ENCODE peak calls at places on chromosomes 7 and 10, in eight cellular contexts. One of them, this sample, is unnamed.

GRCh38 chr7:102028206-102028826 is 210.9 kb downstream of the CUX1 start:
- DNase-seq in IMR-90: no peak
- DNase-seq in A549: no peak
- DNase-seq in psoas muscle: no peak
- DNase-seq in breast epithelium: no peak
- DNase-seq in CD8-positive, alpha-beta memory T cell: no peak
- DNase-seq in sigmoid colon: no peak
- DNase-seq in gastrocnemius medialis: no peak
- DNase-seq in this sample: no peak

GRCh38 chr7:129707910-129708490 is 96.5 kb downstream of the NRF1 start:
- DNase-seq in IMR-90: no peak
- DNase-seq in A549: no peak
- DNase-seq in psoas muscle: no peak
- DNase-seq in breast epithelium: no peak
- DNase-seq in CD8-positive, alpha-beta memory T cell: no peak
- DNase-seq in sigmoid colon: no peak
- DNase-seq in gastrocnemius medialis: no peak
- DNase-seq in this sample: no peak

GRCh38 chr7:50834136-50834535 is 51.4 kb upstream of the GRB10 start:
- DNase-seq in IMR-90: no peak
- DNase-seq in A549: no peak
- DNase-seq in psoas muscle: no peak
- DNase-seq in breast epithelium: no peak
- DNase-seq in CD8-positive, alpha-beta memory T cell: no peak
- DNase-seq in sigmoid colon: no peak
- DNase-seq in gastrocnemius medialis: no peak
- DNase-seq in this sample: no peak

GRCh38 chr7:152315845-152316244 is 120.0 kb downstream of the KMT2C start:
- DNase-seq in IMR-90: no peak
- DNase-seq in A549: no peak
- DNase-seq in psoas muscle: no peak
- DNase-seq in breast epithelium: no peak
- DNase-seq in CD8-positive, alpha-beta memory T cell: no peak
- DNase-seq in sigmoid colon: no peak
- DNase-seq in gastrocnemius medialis: no peak
- DNase-seq in this sample: no peak

GRCh38 chr7:86815556-86815955 is 171.8 kb downstream of the GRM3 start:
- DNase-seq in IMR-90: no peak
- DNase-seq in A549: no peak
- DNase-seq in psoas muscle: no peak
- DNase-seq in breast epithelium: no peak
- DNase-seq in CD8-positive, alpha-beta memory T cell: no peak
- DNase-seq in sigmoid colon: no peak
- DNase-seq in gastrocnemius medialis: no peak
- DNase-seq in this sample: no peak

GRCh38 chr10:110447886-110448285 is 49.8 kb upstream of the DUSP5 start:
- DNase-seq in IMR-90: no peak
- DNase-seq in A549: no peak
- DNase-seq in psoas muscle: no peak
- DNase-seq in breast epithelium: no peak
- DNase-seq in CD8-positive, alpha-beta memory T cell: no peak
- DNase-seq in sigmoid colon: peak; percentile 20
- DNase-seq in gastrocnemius medialis: no peak
- DNase-seq in this sample: no peak

GRCh38 chr7:55066938-55067337 is 48.1 kb downstream of the EGFR start:
- DNase-seq in IMR-90: no peak
- DNase-seq in A549: no peak
- DNase-seq in psoas muscle: no peak
- DNase-seq in breast epithelium: no peak
- DNase-seq in CD8-positive, alpha-beta memory T cell: no peak
- DNase-seq in sigmoid colon: no peak
- DNase-seq in gastrocnemius medialis: no peak
- DNase-seq in this sample: no peak

GRCh38 chr7:45358277-45358676 is 200.7 kb downstream of the RAMP3 start:
- DNase-seq in IMR-90: no peak
- DNase-seq in A549: no peak
- DNase-seq in psoas muscle: no peak
- DNase-seq in breast epithelium: no peak
- DNase-seq in CD8-positive, alpha-beta memory T cell: no peak
- DNase-seq in sigmoid colon: no peak
- DNase-seq in gastrocnemius medialis: no peak
- DNase-seq in this sample: no peak

GRCh38 chr10:970311-971149 is 17.7 kb upstream of the GTPBP4 start:
- DNase-seq in IMR-90: no peak
- DNase-seq in A549: no peak
- DNase-seq in psoas muscle: peak; percentile 40
- DNase-seq in breast epithelium: no peak
- DNase-seq in CD8-positive, alpha-beta memory T cell: no peak
- DNase-seq in sigmoid colon: no peak
- DNase-seq in gastrocnemius medialis: no peak
- DNase-seq in this sample: no peak

GRCh38 chr7:57868771-57869483 is 418.9 kb downstream of the ZNF716 start:
- DNase-seq in IMR-90: no peak
- DNase-seq in A549: peak; percentile 0
- DNase-seq in psoas muscle: peak; percentile 15
- DNase-seq in breast epithelium: no peak
- DNase-seq in CD8-positive, alpha-beta memory T cell: no peak
- DNase-seq in sigmoid colon: no peak
- DNase-seq in gastrocnemius medialis: no peak
- DNase-seq in this sample: no peak

GRCh38 chr10:86968271-86968993 is at the start of gene ADIRF:
- DNase-seq in IMR-90: no peak
- DNase-seq in A549: no peak
- DNase-seq in psoas muscle: peak; percentile 65
- DNase-seq in breast epithelium: no peak
- DNase-seq in CD8-positive, alpha-beta memory T cell: no peak
- DNase-seq in sigmoid colon: peak; percentile 80
- DNase-seq in gastrocnemius medialis: peak; percentile 44
- DNase-seq in this sample: no peak

GRCh38 chr7:2219606-2220005 is 13.1 kb downstream of the MAD1L1 start:
- DNase-seq in IMR-90: no peak
- DNase-seq in A549: no peak
- DNase-seq in psoas muscle: no peak
- DNase-seq in breast epithelium: no peak
- DNase-seq in CD8-positive, alpha-beta memory T cell: no peak
- DNase-seq in sigmoid colon: no peak
- DNase-seq in gastrocnemius medialis: no peak
- DNase-seq in this sample: no peak

GRCh38 chr7:2220506-2220905 is 12.2 kb downstream of the MAD1L1 start:
- DNase-seq in IMR-90: no peak
- DNase-seq in A549: no peak
- DNase-seq in psoas muscle: no peak
- DNase-seq in breast epithelium: no peak
- DNase-seq in CD8-positive, alpha-beta memory T cell: no peak
- DNase-seq in sigmoid colon: no peak
- DNase-seq in gastrocnemius medialis: no peak
- DNase-seq in this sample: no peak

GRCh38 chr7:2220030-2220429 is 12.7 kb downstream of the MAD1L1 start:
- DNase-seq in IMR-90: no peak
- DNase-seq in A549: no peak
- DNase-seq in psoas muscle: no peak
- DNase-seq in breast epithelium: no peak
- DNase-seq in CD8-positive, alpha-beta memory T cell: no peak
- DNase-seq in sigmoid colon: no peak
- DNase-seq in gastrocnemius medialis: no peak
- DNase-seq in this sample: no peak

GRCh38 chr7:2222516-2222915 is 10.2 kb downstream of the MAD1L1 start:
- DNase-seq in IMR-90: no peak
- DNase-seq in A549: no peak
- DNase-seq in psoas muscle: no peak
- DNase-seq in breast epithelium: no peak
- DNase-seq in CD8-positive, alpha-beta memory T cell: no peak
- DNase-seq in sigmoid colon: no peak
- DNase-seq in gastrocnemius medialis: no peak
- DNase-seq in this sample: no peak

GRCh38 chr7:2220954-2221353 is 11.8 kb downstream of the MAD1L1 start:
- DNase-seq in IMR-90: no peak
- DNase-seq in A549: no peak
- DNase-seq in psoas muscle: no peak
- DNase-seq in breast epithelium: no peak
- DNase-seq in CD8-positive, alpha-beta memory T cell: no peak
- DNase-seq in sigmoid colon: no peak
- DNase-seq in gastrocnemius medialis: no peak
- DNase-seq in this sample: no peak
- H3K4me1 ChIP-seq in IMR-90: no peaks in the 10 kb centered on the region
- H3K4me1 ChIP-seq in A549: peaks cover 6% of the 10 kb centered on the region
- H3K4me1 ChIP-seq in psoas muscle: peaks cover 22% of the 10 kb centered on the region
- H3K4me1 ChIP-seq in breast epithelium: no peaks in the 10 kb centered on the region
- H3K4me1 ChIP-seq in CD8-positive, alpha-beta memory T cell: no peaks in the 10 kb centered on the region
- H3K4me1 ChIP-seq in sigmoid colon: no peaks in the 10 kb centered on the region
- H3K4me1 ChIP-seq in gastrocnemius medialis: peaks cover 14% of the 10 kb centered on the region
- H3K4me1 ChIP-seq in this sample: no peaks in the 10 kb centered on the region

GRCh38 chr10:16816830-16817124 is 447 bp downstream of the RSU1 start:
- DNase-seq in IMR-90: peak; percentile 33
- DNase-seq in A549: peak; percentile 17
- DNase-seq in psoas muscle: no peak
- DNase-seq in breast epithelium: no peak
- DNase-seq in CD8-positive, alpha-beta memory T cell: no peak
- DNase-seq in sigmoid colon: no peak
- DNase-seq in gastrocnemius medialis: no peak
- DNase-seq in this sample: no peak

GRCh38 chr10:16814081-16814480 is 3.1 kb downstream of the RSU1 start:
- DNase-seq in IMR-90: no peak
- DNase-seq in A549: no peak
- DNase-seq in psoas muscle: no peak
- DNase-seq in breast epithelium: no peak
- DNase-seq in CD8-positive, alpha-beta memory T cell: no peak
- DNase-seq in sigmoid colon: no peak
- DNase-seq in gastrocnemius medialis: no peak
- DNase-seq in this sample: no peak

GRCh38 chr10:16817125-16818019 is at the start of gene RSU1:
- DNase-seq in IMR-90: peak; percentile 100
- DNase-seq in A549: peak; percentile 98
- DNase-seq in psoas muscle: peak; percentile 100
- DNase-seq in breast epithelium: peak; percentile 100
- DNase-seq in CD8-positive, alpha-beta memory T cell: peak; percentile 100
- DNase-seq in sigmoid colon: peak; percentile 100
- DNase-seq in gastrocnemius medialis: peak; percentile 100
- DNase-seq in this sample: peak; percentile 100

GRCh38 chr10:16819026-16819425 is 1.8 kb upstream of the RSU1 start:
- DNase-seq in IMR-90: no peak
- DNase-seq in A549: no peak
- DNase-seq in psoas muscle: no peak
- DNase-seq in breast epithelium: no peak
- DNase-seq in CD8-positive, alpha-beta memory T cell: no peak
- DNase-seq in sigmoid colon: no peak
- DNase-seq in gastrocnemius medialis: no peak
- DNase-seq in this sample: no peak

DNA sequence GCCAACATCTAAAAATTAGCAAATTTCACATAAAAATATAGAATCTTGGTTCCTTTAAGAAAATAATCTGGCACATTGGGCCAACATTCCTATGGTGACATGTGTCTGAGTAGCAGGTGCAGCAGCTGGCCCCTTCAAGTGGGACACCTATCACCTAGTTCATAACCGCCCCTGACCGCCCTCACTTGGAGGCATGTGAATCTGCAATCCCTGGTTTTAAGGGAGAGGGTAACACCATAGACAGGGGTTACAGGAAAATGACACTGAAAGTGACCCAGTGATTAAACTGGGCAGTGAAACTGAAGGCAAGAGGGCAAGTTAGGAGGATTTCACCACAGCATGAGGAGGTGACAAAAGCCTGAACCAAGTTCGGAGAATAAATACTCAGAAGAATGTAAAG is 1.1 kb downstream of the RSU1 start:
- DNase-seq in IMR-90: no peak
- DNase-seq in A549: no peak
- DNase-seq in psoas muscle: no peak
- DNase-seq in breast epithelium: no peak
- DNase-seq in CD8-positive, alpha-beta memory T cell: no peak
- DNase-seq in sigmoid colon: no peak
- DNase-seq in gastrocnemius medialis: no peak
- DNase-seq in this sample: no peak
- H3K4me3 ChIP-seq in IMR-90: peak overlapping the region; percentile 65
- H3K4me3 ChIP-seq in A549: peak overlapping the region; percentile 75
- H3K4me3 ChIP-seq in psoas muscle: peak overlapping the region; percentile 74
- H3K4me3 ChIP-seq in breast epithelium: peak overlapping the region; percentile 90
- H3K4me3 ChIP-seq in CD8-positive, alpha-beta memory T cell: peak overlapping the region; percentile 86
- H3K4me3 ChIP-seq in sigmoid colon: peak overlapping the region; percentile 88
- H3K4me3 ChIP-seq in gastrocnemius medialis: peak overlapping the region; percentile 72
- H3K4me3 ChIP-seq in this sample: no peak overlapping the region

GRCh38 chr7:106059556-106059955 is 52.6 kb downstream of the SYPL1 start:
- DNase-seq in IMR-90: no peak
- DNase-seq in A549: no peak
- DNase-seq in psoas muscle: no peak
- DNase-seq in breast epithelium: no peak
- DNase-seq in CD8-positive, alpha-beta memory T cell: no peak
- DNase-seq in sigmoid colon: no peak
- DNase-seq in gastrocnemius medialis: no peak
- DNase-seq in this sample: no peak
- H3K27ac ChIP-seq in IMR-90: no peak overlapping the region
- H3K27ac ChIP-seq in A549: no peak overlapping the region
- H3K27ac ChIP-seq in psoas muscle: no peak overlapping the region
- H3K27ac ChIP-seq in breast epithelium: peak overlapping the region; percentile 78
- H3K27ac ChIP-seq in CD8-positive, alpha-beta memory T cell: no peak overlapping the region
- H3K27ac ChIP-seq in sigmoid colon: no peak overlapping the region
- H3K27ac ChIP-seq in gastrocnemius medialis: no peak overlapping the region
- H3K27ac ChIP-seq in this sample: no peak overlapping the region

GRCh38 chr7:143389316-143390097 is 8.4 kb downstream of the ZYX start:
- DNase-seq in IMR-90: no peak
- DNase-seq in A549: no peak
- DNase-seq in psoas muscle: no peak
- DNase-seq in breast epithelium: no peak
- DNase-seq in CD8-positive, alpha-beta memory T cell: no peak
- DNase-seq in sigmoid colon: peak; percentile 67
- DNase-seq in gastrocnemius medialis: no peak
- DNase-seq in this sample: no peak
- H3K4me1 ChIP-seq in IMR-90: peaks cover 54% of the 10 kb centered on the region
- H3K4me1 ChIP-seq in A549: peaks cover 28% of the 10 kb centered on the region
- H3K4me1 ChIP-seq in psoas muscle: peaks cover 32% of the 10 kb centered on the region
- H3K4me1 ChIP-seq in breast epithelium: peaks cover 23% of the 10 kb centered on the region
- H3K4me1 ChIP-seq in CD8-positive, alpha-beta memory T cell: peaks cover 27% of the 10 kb centered on the region
- H3K4me1 ChIP-seq in sigmoid colon: peaks cover 88% of the 10 kb centered on the region
- H3K4me1 ChIP-seq in gastrocnemius medialis: peaks cover 44% of the 10 kb centered on the region
- H3K4me1 ChIP-seq in this sample: peaks cover 24% of the 10 kb centered on the region

This sample was measured in effector memory CD4-positive, alpha-beta T cell.